ENCODE peak calls at places on chromosomes 3 and 15, in six cellular contexts. One of them, this sample, is unnamed. For H3K27me3 and H3K79me2, the result is how much of the 10 kb centered on the place peaks cover.

GRCh38 chr3:45923755-45924154 is 19.5 kb upstream of the CXCR6 start:
- DNase-seq in GM23338: no peak
- DNase-seq in HepG2: no peak
- DNase-seq in HCT116: peak
- DNase-seq in K562: no peak
- DNase-seq in GM12878: no peak
- DNase-seq in this sample: no peak

GRCh38 chr15:71737761-71738160 is 72.6 kb upstream of the NR2E3 start:
- DNase-seq in GM23338: no peak
- DNase-seq in HepG2: no peak
- DNase-seq in HCT116: no peak
- DNase-seq in K562: no peak
- DNase-seq in GM12878: no peak
- DNase-seq in this sample: no peak

GRCh38 chr3:172085557-172085895 is 46.1 kb downstream of the FNDC3B start:
- DNase-seq in GM23338: no peak
- DNase-seq in HepG2: no peak
- DNase-seq in HCT116: no peak
- DNase-seq in K562: no peak
- DNase-seq in GM12878: no peak
- DNase-seq in this sample: no peak

GRCh38 chr15:21267231-21267630 is 173.1 kb downstream of the POTEB3 start:
- DNase-seq in GM23338: no peak
- DNase-seq in HepG2: no peak
- DNase-seq in HCT116: no peak
- DNase-seq in K562: no peak
- DNase-seq in GM12878: no peak
- DNase-seq in this sample: no peak

GRCh38 chr3:87145553-87145952 is 81.6 kb upstream of the CHMP2B start:
- DNase-seq in GM23338: peak
- DNase-seq in HepG2: peak
- DNase-seq in HCT116: peak
- DNase-seq in K562: peak
- DNase-seq in GM12878: no peak
- DNase-seq in this sample: peak

GRCh38 chr3:152617609-152618008 is 217.3 kb upstream of the P2RY1 start:
- DNase-seq in GM23338: no peak
- DNase-seq in HepG2: no peak
- DNase-seq in HCT116: no peak
- DNase-seq in K562: no peak
- DNase-seq in GM12878: no peak
- DNase-seq in this sample: no peak

GRCh38 chr3:112672716-112673506 is 32.0 kb upstream of the CCDC80 start:
- DNase-seq in GM23338: no peak
- DNase-seq in HepG2: no peak
- DNase-seq in HCT116: no peak
- DNase-seq in K562: no peak
- DNase-seq in GM12878: no peak
- DNase-seq in this sample: no peak

GRCh38 chr15:87604857-87605446 is 651.6 kb downstream of the NTRK3 start:
- DNase-seq in GM23338: peak
- DNase-seq in HepG2: no peak
- DNase-seq in HCT116: no peak
- DNase-seq in K562: peak
- DNase-seq in GM12878: no peak
- DNase-seq in this sample: peak

GRCh38 chr3:14460342-14461005 is 58.1 kb downstream of the SLC6A6 start:
- DNase-seq in GM23338: no peak
- DNase-seq in HepG2: no peak
- DNase-seq in HCT116: no peak
- DNase-seq in K562: no peak
- DNase-seq in GM12878: no peak
- DNase-seq in this sample: no peak

GRCh38 chr15:49423021-49423420 is at the start of gene FGF7:
- DNase-seq in GM23338: peak
- DNase-seq in HepG2: peak
- DNase-seq in HCT116: no peak
- DNase-seq in K562: no peak
- DNase-seq in GM12878: no peak
- DNase-seq in this sample: no peak

GRCh38 chr3:69739204-69740102 is at the start of gene MITF:
- DNase-seq in GM23338: peak
- DNase-seq in HepG2: peak
- DNase-seq in HCT116: peak
- DNase-seq in K562: peak
- DNase-seq in GM12878: peak
- DNase-seq in this sample: peak

GRCh38 chr3:62999158-62999557 is 123.9 kb upstream of the CADPS start:
- DNase-seq in GM23338: no peak
- DNase-seq in HepG2: no peak
- DNase-seq in HCT116: no peak
- DNase-seq in K562: no peak
- DNase-seq in GM12878: no peak
- DNase-seq in this sample: no peak

GRCh38 chr3:72123908-72124441 is 339.0 kb upstream of the PROK2 start:
- DNase-seq in GM23338: no peak
- DNase-seq in HepG2: peak
- DNase-seq in HCT116: peak
- DNase-seq in K562: peak
- DNase-seq in GM12878: peak
- DNase-seq in this sample: no peak

GRCh38 chr3:138461246-138461645 is 26.8 kb downstream of the ESYT3 start:
- DNase-seq in GM23338: no peak
- DNase-seq in HepG2: no peak
- DNase-seq in HCT116: no peak
- DNase-seq in K562: no peak
- DNase-seq in GM12878: no peak
- DNase-seq in this sample: no peak

GRCh38 chr3:147409143-147410121 is at the start of gene ZIC1:
- DNase-seq in GM23338: peak
- DNase-seq in HepG2: no peak
- DNase-seq in HCT116: no peak
- DNase-seq in K562: no peak
- DNase-seq in GM12878: no peak
- DNase-seq in this sample: peak

GRCh38 chr3:124858275-124858674 is 28.9 kb downstream of the ITGB5 start:
- DNase-seq in GM23338: no peak
- DNase-seq in HepG2: no peak
- DNase-seq in HCT116: no peak
- DNase-seq in K562: no peak
- DNase-seq in GM12878: no peak
- DNase-seq in this sample: no peak

GRCh38 chr3:171811059-171811912 is 1.0 kb upstream of the PLD1 start:
- DNase-seq in GM23338: no peak
- DNase-seq in HepG2: peak
- DNase-seq in HCT116: no peak
- DNase-seq in K562: peak
- DNase-seq in GM12878: no peak
- DNase-seq in this sample: peak

GRCh38 chr3:71537211-71537611 is 46.3 kb downstream of the FOXP1 start:
- DNase-seq in GM23338: no peak
- DNase-seq in HepG2: no peak
- DNase-seq in HCT116: peak
- DNase-seq in K562: no peak
- DNase-seq in GM12878: no peak
- DNase-seq in this sample: no peak

GRCh38 chr15:48695088-48695834 is 49.8 kb upstream of the FBN1 start:
- DNase-seq in GM23338: no peak
- DNase-seq in HepG2: no peak
- DNase-seq in HCT116: no peak
- DNase-seq in K562: no peak
- DNase-seq in GM12878: no peak
- DNase-seq in this sample: no peak

GRCh38 chr3:74787008-74787407 is 172.5 kb upstream of the CNTN3 start:
- DNase-seq in GM23338: peak
- DNase-seq in HepG2: no peak
- DNase-seq in HCT116: no peak
- DNase-seq in K562: no peak
- DNase-seq in GM12878: no peak
- DNase-seq in this sample: peak

GRCh38 chr3:126618021-126618420 is 36.9 kb downstream of the TXNRD3 start:
- DNase-seq in GM23338: no peak
- DNase-seq in HepG2: no peak
- DNase-seq in HCT116: no peak
- DNase-seq in K562: no peak
- DNase-seq in GM12878: no peak
- DNase-seq in this sample: no peak

GRCh38 chr3:76585794-76586392 is 454.0 kb upstream of the ROBO2 start:
- DNase-seq in GM23338: peak
- DNase-seq in HepG2: peak
- DNase-seq in HCT116: no peak
- DNase-seq in K562: peak
- DNase-seq in GM12878: no peak
- DNase-seq in this sample: peak

GRCh38 chr3:51637941-51638471 is 33.0 kb upstream of the TEX264 start:
- DNase-seq in GM23338: peak
- DNase-seq in HepG2: peak
- DNase-seq in HCT116: peak
- DNase-seq in K562: peak
- DNase-seq in GM12878: no peak
- DNase-seq in this sample: peak

GRCh38 chr15:65954289-65954741 is 85.0 kb downstream of the RAB11A start:
- DNase-seq in GM23338: peak
- DNase-seq in HepG2: no peak
- DNase-seq in HCT116: peak
- DNase-seq in K562: no peak
- DNase-seq in GM12878: no peak
- DNase-seq in this sample: peak

GRCh38 chr3:148911173-148911572 is 46.1 kb downstream of the CPA3 start:
- DNase-seq in GM23338: peak
- DNase-seq in HepG2: no peak
- DNase-seq in HCT116: peak
- DNase-seq in K562: no peak
- DNase-seq in GM12878: no peak
- DNase-seq in this sample: no peak

GRCh38 chr3:114846252-114846651 is 300.8 kb downstream of the ZBTB20 start:
- DNase-seq in GM23338: no peak
- DNase-seq in HepG2: no peak
- DNase-seq in HCT116: no peak
- DNase-seq in K562: no peak
- DNase-seq in GM12878: no peak
- DNase-seq in this sample: no peak

GRCh38 chr15:60941448-60941847 is 287.7 kb downstream of the RORA start:
- DNase-seq in GM23338: no peak
- DNase-seq in HepG2: no peak
- DNase-seq in HCT116: no peak
- DNase-seq in K562: no peak
- DNase-seq in GM12878: no peak
- DNase-seq in this sample: no peak

DNA sequence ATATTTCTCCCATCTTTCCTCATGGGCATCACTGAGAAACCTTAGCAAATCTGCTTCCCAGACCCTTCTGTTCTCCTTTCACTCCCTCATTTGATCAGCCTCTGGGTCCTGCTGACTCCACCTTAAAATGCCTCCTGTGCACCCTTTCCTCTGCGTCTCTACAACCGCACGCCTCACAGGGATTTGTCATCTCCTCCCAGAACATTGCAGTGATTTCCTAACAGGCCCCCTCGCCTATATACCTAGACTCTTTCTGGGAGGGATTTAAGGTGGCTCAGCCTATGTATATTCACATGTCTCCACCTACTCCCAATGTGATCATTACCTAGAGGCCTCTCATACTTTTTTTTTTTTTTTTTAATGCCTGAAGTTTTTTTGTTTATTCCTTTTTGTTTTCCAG is 69.2 kb downstream of the LIPC start:
- DNase-seq in GM23338: no peak
- DNase-seq in HepG2: no peak
- DNase-seq in HCT116: no peak
- DNase-seq in K562: no peak
- DNase-seq in GM12878: no peak
- DNase-seq in this sample: no peak
- H3K27me3 ChIP-seq in GM23338: under half
- H3K27me3 ChIP-seq in HepG2: under half
- H3K27me3 ChIP-seq in HCT116: under half
- H3K27me3 ChIP-seq in K562: under half
- H3K27me3 ChIP-seq in GM12878: under half
- H3K27me3 ChIP-seq in this sample: under half

DNA sequence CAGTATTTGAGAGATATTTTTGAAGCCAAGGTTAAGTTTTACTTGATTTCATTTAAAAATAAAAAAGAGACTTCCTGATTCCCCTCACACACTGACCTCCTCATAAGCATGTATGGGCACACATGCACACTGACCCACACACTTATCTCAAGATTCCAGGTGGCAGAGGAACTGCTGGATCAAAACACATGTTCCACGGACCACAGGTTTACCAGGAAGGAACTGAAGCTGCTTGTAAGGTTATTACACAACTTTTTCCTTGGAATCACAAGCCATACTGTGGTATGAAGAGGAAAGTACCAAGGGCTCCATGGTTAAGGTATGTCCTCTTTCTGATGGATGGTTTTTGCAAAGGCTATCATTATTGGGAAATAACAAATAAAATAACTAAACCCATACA is 7.5 kb downstream of the CLDN1 start:
- DNase-seq in GM23338: no peak
- DNase-seq in HepG2: no peak
- DNase-seq in HCT116: no peak
- DNase-seq in K562: no peak
- DNase-seq in GM12878: no peak
- DNase-seq in this sample: no peak
- H3K79me2 ChIP-seq in GM23338: under half
- H3K79me2 ChIP-seq in HepG2: half or more
- H3K79me2 ChIP-seq in HCT116: under half
- H3K79me2 ChIP-seq in K562: under half
- H3K79me2 ChIP-seq in GM12878: under half
- H3K79me2 ChIP-seq in this sample: under half

DNA sequence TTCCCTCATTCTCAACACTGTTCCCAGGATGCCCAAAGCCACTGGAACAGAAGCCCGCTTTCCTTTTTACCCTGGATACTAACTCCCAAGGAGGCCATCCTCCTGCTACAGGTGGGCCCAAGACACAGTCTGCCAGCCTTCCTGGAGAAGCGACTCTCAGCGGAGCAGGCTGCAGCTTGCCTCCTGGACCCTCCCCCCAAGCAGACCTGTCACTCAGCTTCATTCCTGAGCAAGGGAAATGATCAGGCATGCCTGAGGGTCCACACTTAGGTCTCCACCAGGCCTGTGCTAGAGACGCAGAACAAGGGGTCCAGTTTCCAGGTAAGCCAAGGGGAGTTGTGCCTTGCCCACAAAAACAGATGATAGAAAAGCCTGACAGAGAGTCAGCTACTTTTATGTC is 62.8 kb downstream of the SLCO2A1 start:
- DNase-seq in GM23338: no peak
- DNase-seq in HepG2: no peak
- DNase-seq in HCT116: no peak
- DNase-seq in K562: no peak
- DNase-seq in GM12878: no peak
- DNase-seq in this sample: no peak
- TF ChIP-seq REST in GM23338: no peak
- TF ChIP-seq REST in HepG2: no peak
- TF ChIP-seq REST in HCT116: no peak
- TF ChIP-seq REST in K562: no peak
- TF ChIP-seq REST in GM12878: no peak
- TF ChIP-seq REST in this sample: no peak

DNA sequence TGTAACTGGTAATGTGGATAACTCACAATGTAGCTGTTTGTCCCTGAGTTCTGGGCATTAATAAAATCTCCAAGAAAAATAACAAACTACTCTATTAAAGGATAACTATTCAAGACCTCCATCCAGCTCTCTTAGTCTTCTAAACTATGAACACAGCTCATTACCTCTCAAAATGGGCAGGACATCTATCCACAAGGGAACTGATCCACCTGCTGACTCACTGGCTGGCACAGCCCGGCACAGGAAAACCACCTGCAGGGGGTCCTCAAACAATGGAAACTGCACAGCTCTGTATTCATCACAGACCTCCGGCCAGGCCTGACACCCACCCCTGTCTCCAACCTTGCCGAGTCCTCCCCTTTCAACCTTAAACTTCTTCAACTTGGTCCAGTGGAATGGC is 255.4 kb downstream of the TJP1 start:
- DNase-seq in GM23338: no peak
- DNase-seq in HepG2: no peak
- DNase-seq in HCT116: no peak
- DNase-seq in K562: no peak
- DNase-seq in GM12878: no peak
- DNase-seq in this sample: no peak
- H3K27me3 ChIP-seq in GM23338: under half
- H3K27me3 ChIP-seq in HepG2: under half
- H3K27me3 ChIP-seq in HCT116: under half
- H3K27me3 ChIP-seq in K562: under half
- H3K27me3 ChIP-seq in GM12878: under half
- H3K27me3 ChIP-seq in this sample: under half